ENCODE peak calls at places on chromosomes 7 and 10, in four cellular contexts. One of them, this sample, is unnamed.

GRCh38 chr10:59265140-59265539 is 88.7 kb downstream of the PHYHIPL start:
- DNase-seq in BJ: no peak
- DNase-seq in right lobe of liver: no peak
- DNase-seq in BE2C: no peak
- DNase-seq in this sample: no peak

GRCh38 chr7:128876586-128876977 is 13.9 kb downstream of the ATP6V1F start:
- DNase-seq in BJ: no peak
- DNase-seq in right lobe of liver: no peak
- DNase-seq in BE2C: no peak
- DNase-seq in this sample: peak; percentile 71

GRCh38 chr10:66378117-66378876 is 547.5 kb upstream of the LRRTM3 start:
- DNase-seq in BJ: no peak
- DNase-seq in right lobe of liver: no peak
- DNase-seq in BE2C: no peak
- DNase-seq in this sample: no peak

GRCh38 chr7:85191383-85191782 is 4.5 kb upstream of the SEMA3D start:
- DNase-seq in BJ: no peak
- DNase-seq in right lobe of liver: no peak
- DNase-seq in BE2C: no peak
- DNase-seq in this sample: no peak

GRCh38 chr10:14683246-14683645 is 91.5 kb downstream of the FAM107B start:
- DNase-seq in BJ: no peak
- DNase-seq in right lobe of liver: no peak
- DNase-seq in BE2C: no peak
- DNase-seq in this sample: no peak

GRCh38 chr7:31633894-31634494 is 53.0 kb upstream of the PPP1R17 start:
- DNase-seq in BJ: peak; percentile 11
- DNase-seq in right lobe of liver: peak; percentile 69
- DNase-seq in BE2C: peak; percentile 25
- DNase-seq in this sample: no peak

GRCh38 chr7:134986363-134987231 is at the start of gene AGBL3:
- DNase-seq in BJ: peak; percentile 86
- DNase-seq in right lobe of liver: peak; percentile 93
- DNase-seq in BE2C: peak; percentile 98
- DNase-seq in this sample: peak; percentile 97

GRCh38 chr10:84194424-84195043 is at the start of gene CDHR1:
- DNase-seq in BJ: no peak
- DNase-seq in right lobe of liver: no peak
- DNase-seq in BE2C: peak; percentile 55
- DNase-seq in this sample: peak; percentile 83

GRCh38 chr7:35336444-35336843 is 82.5 kb upstream of the TBX20 start:
- DNase-seq in BJ: no peak
- DNase-seq in right lobe of liver: no peak
- DNase-seq in BE2C: peak; percentile 57
- DNase-seq in this sample: no peak

GRCh38 chr7:114409750-114410149 is 4.9 kb upstream of the FOXP2 start:
- DNase-seq in BJ: no peak
- DNase-seq in right lobe of liver: no peak
- DNase-seq in BE2C: no peak
- DNase-seq in this sample: no peak

DNA sequence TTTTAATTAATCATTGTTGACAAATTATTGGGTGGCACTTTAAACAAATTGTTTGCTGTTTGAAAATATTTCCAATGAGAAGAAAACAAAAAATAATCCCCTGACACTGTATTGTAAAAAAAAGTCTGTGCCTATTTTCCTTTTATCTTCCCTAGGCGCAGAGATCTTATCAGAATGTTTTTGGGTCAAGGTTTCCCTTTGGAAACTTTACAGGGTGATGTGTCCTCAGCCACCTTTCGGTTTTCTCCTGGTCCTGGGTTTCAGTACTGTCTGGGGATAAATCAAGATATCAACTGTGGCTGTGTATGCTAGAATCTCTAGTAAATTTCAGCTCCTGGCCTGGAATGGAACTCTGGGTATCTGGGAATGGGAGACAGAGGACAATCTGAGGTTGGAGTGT is 1.4 kb downstream of the ZNF107 start:
- DNase-seq in BJ: no peak
- DNase-seq in right lobe of liver: no peak
- DNase-seq in BE2C: no peak
- DNase-seq in this sample: no peak
- H3K4me3 ChIP-seq in BJ: no peak overlapping the region
- H3K4me3 ChIP-seq in right lobe of liver: no peak overlapping the region
- H3K4me3 ChIP-seq in BE2C: peak overlapping the region; percentile 74
- H3K4me3 ChIP-seq in this sample: no peak overlapping the region

GRCh38 chr7:87853237-87853864 is 22.8 kb downstream of the SLC25A40 start:
- DNase-seq in BJ: no peak
- DNase-seq in right lobe of liver: no peak
- DNase-seq in BE2C: no peak
- DNase-seq in this sample: no peak

DNA sequence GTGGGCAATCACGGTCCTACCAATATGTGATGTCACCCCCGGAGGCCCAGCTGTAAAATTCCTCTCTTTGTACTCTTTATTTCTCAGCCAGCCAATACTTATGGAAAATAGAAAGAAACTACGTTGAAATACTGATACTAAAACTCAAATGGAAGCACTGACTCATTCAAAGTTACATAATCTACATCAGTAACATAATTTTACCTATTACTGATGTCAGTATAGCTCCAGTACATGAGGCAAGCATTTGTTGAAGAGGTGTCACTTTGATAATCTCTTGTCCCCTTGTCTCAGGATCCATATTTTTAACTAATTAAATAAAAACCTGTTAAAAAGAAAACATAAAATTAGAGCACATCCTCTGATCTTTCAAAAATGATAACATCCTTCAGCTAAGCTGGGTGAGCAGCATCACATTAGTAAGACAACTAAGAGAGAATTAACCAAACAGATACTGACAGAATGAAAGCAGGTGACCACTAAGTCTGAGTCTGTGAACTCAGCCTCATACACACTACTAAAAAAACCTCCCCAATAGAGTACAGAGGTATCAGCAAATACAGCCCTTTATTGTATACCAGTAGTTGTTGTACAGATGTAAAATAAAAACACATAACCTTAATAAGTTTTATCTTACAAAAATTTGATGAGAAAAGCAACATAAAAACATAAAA is 17.6 kb downstream of the SLC25A40 start:
- DNase-seq in BJ: no peak
- DNase-seq in right lobe of liver: no peak
- DNase-seq in BE2C: no peak
- DNase-seq in this sample: no peak
- H3K36me3 ChIP-seq in BJ: no peaks in the 10 kb centered on the region
- H3K36me3 ChIP-seq in right lobe of liver: peaks cover 8% of the 10 kb centered on the region
- H3K36me3 ChIP-seq in BE2C: peaks cover 5% of the 10 kb centered on the region
- H3K36me3 ChIP-seq in this sample: no peaks in the 10 kb centered on the region

GRCh38 chr10:200405-200804 is 65.2 kb downstream of the ZMYND11 start:
- DNase-seq in BJ: no peak
- DNase-seq in right lobe of liver: no peak
- DNase-seq in BE2C: no peak
- DNase-seq in this sample: no peak
- TF ChIP-seq CTCF in BJ: no peak
- TF ChIP-seq CTCF in right lobe of liver: no peak
- TF ChIP-seq CTCF in BE2C: no peak
- TF ChIP-seq CTCF in this sample: no peak

DNA sequence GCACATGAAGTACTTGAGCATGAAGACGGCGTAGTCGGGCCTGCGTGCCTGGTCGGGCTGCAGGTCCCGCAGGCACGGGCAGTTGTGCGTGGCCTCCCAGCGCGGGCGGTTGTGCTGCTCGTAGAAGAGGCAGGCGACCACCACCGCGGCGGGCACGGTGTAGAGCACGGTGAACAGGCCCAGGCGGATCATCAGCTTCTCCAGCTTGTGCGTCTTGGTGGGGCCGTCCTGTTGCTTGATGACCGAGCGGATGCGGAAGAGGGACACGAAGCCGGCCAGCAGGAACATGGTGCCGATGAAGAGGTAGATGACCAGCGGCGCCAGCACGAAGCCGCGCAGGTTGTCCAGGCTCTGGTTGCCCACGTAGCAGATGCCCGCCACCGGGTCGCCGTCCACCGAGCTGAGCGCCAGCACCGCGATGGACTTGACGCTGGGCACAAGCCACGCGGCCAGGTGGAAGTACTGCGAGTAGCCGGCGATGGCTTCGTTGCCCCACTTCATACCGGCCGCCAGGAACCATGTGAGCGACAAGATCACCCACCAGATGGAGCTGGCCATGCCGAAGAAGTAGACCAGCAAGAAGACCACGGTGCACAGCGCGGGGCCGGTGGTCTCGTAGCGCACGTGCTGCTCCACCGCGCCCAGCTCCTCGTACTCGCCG is 2.3 kb downstream of the FZD8 start:
- DNase-seq in BJ: no peak
- DNase-seq in right lobe of liver: no peak
- DNase-seq in BE2C: peak; percentile 14
- DNase-seq in this sample: peak; percentile 21
- H3K4me3 ChIP-seq in BJ: peak overlapping the region; percentile 48
- H3K4me3 ChIP-seq in right lobe of liver: peak overlapping the region; percentile 54
- H3K4me3 ChIP-seq in BE2C: no peak overlapping the region
- H3K4me3 ChIP-seq in this sample: no peak overlapping the region